ENCODE peak calls at places on chromosome 18, in six cellular contexts. One of them, this sample, is unnamed.

GRCh38 chr18:45590060-45590537 is 25.2 kb upstream of the SLC14A2 start:
- DNase-seq in endodermal cell: peak
- DNase-seq in Panc1: no peak
- DNase-seq in pancreas: no peak
- DNase-seq in naive thymus-derived CD4-positive, alpha-beta T cell: no peak
- DNase-seq in left ventricle myocardium inferior: no peak
- DNase-seq in this sample: peak

GRCh38 chr18:21183670-21184069 is 58.4 kb upstream of the GREB1L start:
- DNase-seq in endodermal cell: no peak
- DNase-seq in Panc1: no peak
- DNase-seq in pancreas: no peak
- DNase-seq in naive thymus-derived CD4-positive, alpha-beta T cell: no peak
- DNase-seq in left ventricle myocardium inferior: no peak
- DNase-seq in this sample: no peak

GRCh38 chr18:57889841-57890240 is 86.7 kb upstream of the ATP8B1 start:
- DNase-seq in endodermal cell: no peak
- DNase-seq in Panc1: no peak
- DNase-seq in pancreas: no peak
- DNase-seq in naive thymus-derived CD4-positive, alpha-beta T cell: no peak
- DNase-seq in left ventricle myocardium inferior: no peak
- DNase-seq in this sample: peak

GRCh38 chr18:70221156-70221910 is 15.8 kb upstream of the RTTN start:
- DNase-seq in endodermal cell: peak
- DNase-seq in Panc1: no peak
- DNase-seq in pancreas: no peak
- DNase-seq in naive thymus-derived CD4-positive, alpha-beta T cell: no peak
- DNase-seq in left ventricle myocardium inferior: no peak
- DNase-seq in this sample: peak

GRCh38 chr18:6959110-6959509 is 158.5 kb downstream of the LAMA1 start:
- DNase-seq in endodermal cell: no peak
- DNase-seq in Panc1: no peak
- DNase-seq in pancreas: no peak
- DNase-seq in naive thymus-derived CD4-positive, alpha-beta T cell: no peak
- DNase-seq in left ventricle myocardium inferior: no peak
- DNase-seq in this sample: no peak

GRCh38 chr18:42268793-42269192 is 313.8 kb downstream of the PIK3C3 start:
- DNase-seq in endodermal cell: no peak
- DNase-seq in Panc1: no peak
- DNase-seq in pancreas: no peak
- DNase-seq in naive thymus-derived CD4-positive, alpha-beta T cell: no peak
- DNase-seq in left ventricle myocardium inferior: no peak
- DNase-seq in this sample: no peak

GRCh38 chr18:79785831-79786230 is 11.9 kb upstream of the KCNG2 start:
- DNase-seq in endodermal cell: no peak
- DNase-seq in Panc1: no peak
- DNase-seq in pancreas: no peak
- DNase-seq in naive thymus-derived CD4-positive, alpha-beta T cell: no peak
- DNase-seq in left ventricle myocardium inferior: no peak
- DNase-seq in this sample: no peak

GRCh38 chr18:53745228-53745967 is 479.1 kb downstream of the MBD2 start:
- DNase-seq in endodermal cell: no peak
- DNase-seq in Panc1: no peak
- DNase-seq in pancreas: no peak
- DNase-seq in naive thymus-derived CD4-positive, alpha-beta T cell: no peak
- DNase-seq in left ventricle myocardium inferior: no peak
- DNase-seq in this sample: peak

GRCh38 chr18:11392292-11392691 is 217.1 kb upstream of the SLC35G4 start:
- DNase-seq in endodermal cell: peak
- DNase-seq in Panc1: no peak
- DNase-seq in pancreas: no peak
- DNase-seq in naive thymus-derived CD4-positive, alpha-beta T cell: no peak
- DNase-seq in left ventricle myocardium inferior: no peak
- DNase-seq in this sample: peak

DNA sequence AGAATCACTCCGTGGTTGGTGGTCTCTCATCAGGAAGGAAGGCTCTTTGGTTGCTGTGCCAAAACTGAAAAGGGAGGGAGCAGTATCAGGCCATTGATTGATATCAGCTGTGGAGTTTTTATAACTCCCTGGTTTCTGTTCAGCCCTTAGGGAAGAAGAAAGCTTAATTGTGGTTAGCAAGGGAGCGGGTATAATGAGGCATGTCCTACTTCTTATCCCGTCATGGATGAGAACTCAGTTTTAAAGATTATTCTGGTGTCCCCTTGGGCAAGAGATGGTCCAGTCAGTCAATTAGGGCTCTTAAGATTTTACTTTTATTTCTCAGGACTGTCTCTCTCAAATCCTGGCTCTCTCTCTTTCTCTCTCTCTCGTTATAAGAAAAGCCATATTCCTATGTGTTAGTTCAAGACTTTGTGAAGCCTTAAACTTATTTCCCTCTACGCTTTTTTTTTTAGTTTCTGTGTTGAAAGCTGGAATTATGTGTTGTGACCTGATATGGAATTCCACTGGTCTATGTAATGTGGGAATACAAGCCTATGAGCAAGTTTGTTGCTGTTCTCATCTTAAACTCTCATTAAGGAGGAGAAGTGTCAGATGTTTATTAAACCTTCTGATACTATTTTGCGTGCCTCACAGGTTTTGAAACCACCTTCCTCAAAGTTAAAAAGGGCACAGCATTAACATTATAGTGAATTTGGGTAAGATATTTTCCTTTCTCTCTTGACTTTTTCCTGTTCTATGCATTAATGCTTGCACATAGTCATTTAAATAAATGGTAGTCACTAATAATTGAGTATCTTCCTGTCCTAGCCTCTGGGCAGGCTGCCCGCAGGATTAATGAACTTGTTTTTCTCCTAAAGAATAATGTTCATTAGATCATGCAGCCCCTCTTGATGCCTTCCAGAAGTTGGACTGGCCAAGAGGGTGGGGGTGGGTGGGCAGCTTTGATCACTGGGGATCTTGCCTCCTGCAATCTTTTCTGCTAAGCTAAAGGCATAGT is 514.2 kb upstream of the CDH2 start:
- DNase-seq in endodermal cell: no peak
- DNase-seq in Panc1: no peak
- DNase-seq in pancreas: no peak
- DNase-seq in naive thymus-derived CD4-positive, alpha-beta T cell: no peak
- DNase-seq in left ventricle myocardium inferior: no peak
- DNase-seq in this sample: no peak
- H3K27ac ChIP-seq in endodermal cell: no peak
- H3K27ac ChIP-seq in Panc1: no peak
- H3K27ac ChIP-seq in pancreas: no peak
- H3K27ac ChIP-seq in naive thymus-derived CD4-positive, alpha-beta T cell: no peak
- H3K27ac ChIP-seq in left ventricle myocardium inferior: no peak
- H3K27ac ChIP-seq in this sample: no peak

DNA sequence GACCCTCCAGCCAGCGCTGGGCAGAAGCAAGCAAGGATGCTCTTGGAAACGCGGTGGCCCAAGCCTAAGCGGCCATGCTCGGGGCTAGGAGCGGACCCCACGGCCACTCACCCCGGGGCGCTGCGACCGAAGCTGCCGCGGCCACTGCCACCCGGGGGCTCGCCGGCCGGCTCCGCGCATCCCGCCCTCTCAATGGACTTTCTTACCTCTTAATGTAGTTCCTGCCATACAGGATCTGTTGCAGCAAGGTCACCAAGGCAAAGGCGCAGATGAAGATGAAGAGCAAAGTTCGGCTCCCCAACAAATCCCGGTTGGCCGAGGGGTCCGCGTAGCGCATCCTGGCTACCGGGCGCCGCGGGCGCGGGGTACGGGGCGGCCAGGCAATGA is 688 bp downstream of the ST8SIA5 start:
- DNase-seq in endodermal cell: peak
- DNase-seq in Panc1: no peak
- DNase-seq in pancreas: no peak
- DNase-seq in naive thymus-derived CD4-positive, alpha-beta T cell: no peak
- DNase-seq in left ventricle myocardium inferior: no peak
- DNase-seq in this sample: no peak
- H3K4me3 ChIP-seq in endodermal cell: no peak
- H3K4me3 ChIP-seq in Panc1: no peak
- H3K4me3 ChIP-seq in pancreas: no peak
- H3K4me3 ChIP-seq in naive thymus-derived CD4-positive, alpha-beta T cell: no peak
- H3K4me3 ChIP-seq in left ventricle myocardium inferior: peak
- H3K4me3 ChIP-seq in this sample: peak

GRCh38 chr18:36769611-36770314 is 59.0 kb downstream of the TPGS2 start:
- DNase-seq in endodermal cell: peak
- DNase-seq in Panc1: no peak
- DNase-seq in pancreas: peak
- DNase-seq in naive thymus-derived CD4-positive, alpha-beta T cell: no peak
- DNase-seq in left ventricle myocardium inferior: no peak
- DNase-seq in this sample: peak
- H3K27ac ChIP-seq in endodermal cell: no peak
- H3K27ac ChIP-seq in Panc1: no peak
- H3K27ac ChIP-seq in pancreas: no peak
- H3K27ac ChIP-seq in naive thymus-derived CD4-positive, alpha-beta T cell: no peak
- H3K27ac ChIP-seq in left ventricle myocardium inferior: no peak
- H3K27ac ChIP-seq in this sample: no peak

GRCh38 chr18:43933177-43933576 is 655.9 kb upstream of the SYT4 start:
- DNase-seq in endodermal cell: no peak
- DNase-seq in Panc1: no peak
- DNase-seq in pancreas: no peak
- DNase-seq in naive thymus-derived CD4-positive, alpha-beta T cell: no peak
- DNase-seq in left ventricle myocardium inferior: no peak
- DNase-seq in this sample: no peak

GRCh38 chr18:43931439-43931838 is 654.1 kb upstream of the SYT4 start:
- DNase-seq in endodermal cell: no peak
- DNase-seq in Panc1: no peak
- DNase-seq in pancreas: no peak
- DNase-seq in naive thymus-derived CD4-positive, alpha-beta T cell: no peak
- DNase-seq in left ventricle myocardium inferior: no peak
- DNase-seq in this sample: no peak

GRCh38 chr18:43935051-43935412 is 657.7 kb upstream of the SYT4 start:
- DNase-seq in endodermal cell: no peak
- DNase-seq in Panc1: no peak
- DNase-seq in pancreas: no peak
- DNase-seq in naive thymus-derived CD4-positive, alpha-beta T cell: no peak
- DNase-seq in left ventricle myocardium inferior: no peak
- DNase-seq in this sample: peak

GRCh38 chr18:43934322-43935050 is 657.2 kb upstream of the SYT4 start:
- DNase-seq in endodermal cell: no peak
- DNase-seq in Panc1: no peak
- DNase-seq in pancreas: no peak
- DNase-seq in naive thymus-derived CD4-positive, alpha-beta T cell: no peak
- DNase-seq in left ventricle myocardium inferior: no peak
- DNase-seq in this sample: no peak

GRCh38 chr18:43932140-43932539 is 654.9 kb upstream of the SYT4 start:
- DNase-seq in endodermal cell: no peak
- DNase-seq in Panc1: no peak
- DNase-seq in pancreas: no peak
- DNase-seq in naive thymus-derived CD4-positive, alpha-beta T cell: no peak
- DNase-seq in left ventricle myocardium inferior: no peak
- DNase-seq in this sample: no peak
- H3K4me3 ChIP-seq in endodermal cell: no peak
- H3K4me3 ChIP-seq in Panc1: no peak
- H3K4me3 ChIP-seq in pancreas: no peak
- H3K4me3 ChIP-seq in naive thymus-derived CD4-positive, alpha-beta T cell: no peak
- H3K4me3 ChIP-seq in left ventricle myocardium inferior: no peak
- H3K4me3 ChIP-seq in this sample: no peak

GRCh38 chr18:23244431-23244830 is 109.1 kb downstream of the CABLES1 start:
- DNase-seq in endodermal cell: no peak
- DNase-seq in Panc1: no peak
- DNase-seq in pancreas: no peak
- DNase-seq in naive thymus-derived CD4-positive, alpha-beta T cell: no peak
- DNase-seq in left ventricle myocardium inferior: no peak
- DNase-seq in this sample: peak

GRCh38 chr18:23245461-23245860 is 110.2 kb downstream of the CABLES1 start:
- DNase-seq in endodermal cell: no peak
- DNase-seq in Panc1: no peak
- DNase-seq in pancreas: no peak
- DNase-seq in naive thymus-derived CD4-positive, alpha-beta T cell: no peak
- DNase-seq in left ventricle myocardium inferior: no peak
- DNase-seq in this sample: no peak

GRCh38 chr18:23240609-23240930 is 105.3 kb downstream of the CABLES1 start:
- DNase-seq in endodermal cell: peak
- DNase-seq in Panc1: no peak
- DNase-seq in pancreas: no peak
- DNase-seq in naive thymus-derived CD4-positive, alpha-beta T cell: no peak
- DNase-seq in left ventricle myocardium inferior: no peak
- DNase-seq in this sample: no peak

GRCh38 chr18:23239885-23240608 is 104.8 kb downstream of the CABLES1 start:
- DNase-seq in endodermal cell: no peak
- DNase-seq in Panc1: no peak
- DNase-seq in pancreas: no peak
- DNase-seq in naive thymus-derived CD4-positive, alpha-beta T cell: no peak
- DNase-seq in left ventricle myocardium inferior: no peak
- DNase-seq in this sample: no peak

DNA sequence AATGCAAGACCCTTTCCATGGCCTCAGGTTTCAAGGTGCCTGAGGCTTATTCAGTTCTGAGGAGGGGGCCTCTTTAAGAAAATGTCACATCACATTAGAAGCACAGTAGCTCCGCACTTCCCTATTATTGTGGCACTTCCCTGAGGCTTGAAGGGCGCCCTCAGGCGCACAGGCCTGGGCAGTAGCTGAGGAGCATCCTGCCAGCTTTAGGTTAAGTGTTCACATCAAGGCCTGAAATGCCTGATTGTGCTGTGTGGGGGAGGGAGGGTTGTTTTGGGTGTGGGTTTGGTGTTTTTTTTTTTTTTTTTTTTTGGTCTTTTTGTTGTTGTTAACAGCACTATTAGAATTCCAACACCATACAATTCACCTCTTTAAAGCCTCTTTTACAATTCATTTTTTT is 107.9 kb downstream of the CABLES1 start:
- DNase-seq in endodermal cell: peak
- DNase-seq in Panc1: no peak
- DNase-seq in pancreas: no peak
- DNase-seq in naive thymus-derived CD4-positive, alpha-beta T cell: no peak
- DNase-seq in left ventricle myocardium inferior: no peak
- DNase-seq in this sample: no peak
- H3K27ac ChIP-seq in endodermal cell: no peak
- H3K27ac ChIP-seq in Panc1: no peak
- H3K27ac ChIP-seq in pancreas: no peak
- H3K27ac ChIP-seq in naive thymus-derived CD4-positive, alpha-beta T cell: no peak
- H3K27ac ChIP-seq in left ventricle myocardium inferior: no peak
- H3K27ac ChIP-seq in this sample: no peak

DNA sequence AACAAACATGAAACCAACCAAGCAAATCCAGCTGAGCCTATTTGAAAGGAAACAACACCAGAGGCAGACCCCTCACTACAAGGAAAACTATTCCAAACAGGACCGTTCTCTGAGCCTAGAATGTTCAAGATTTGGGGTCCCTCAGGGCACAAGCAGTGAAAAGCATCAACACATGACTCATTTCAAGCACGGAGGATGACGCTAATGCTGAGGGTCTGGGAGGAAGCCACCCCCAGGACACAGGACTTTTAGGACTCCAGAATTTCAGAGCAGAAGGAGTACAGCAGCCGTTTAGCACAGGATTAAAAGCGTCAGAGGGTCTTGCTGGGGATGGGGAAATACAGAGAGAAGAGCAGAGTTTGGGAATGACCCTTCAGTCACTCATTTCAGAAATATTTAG is 168.9 kb downstream of the DLGAP1 start:
- DNase-seq in endodermal cell: no peak
- DNase-seq in Panc1: no peak
- DNase-seq in pancreas: no peak
- DNase-seq in naive thymus-derived CD4-positive, alpha-beta T cell: no peak
- DNase-seq in left ventricle myocardium inferior: no peak
- DNase-seq in this sample: no peak
- H3K4me3 ChIP-seq in endodermal cell: no peak
- H3K4me3 ChIP-seq in Panc1: no peak
- H3K4me3 ChIP-seq in pancreas: no peak
- H3K4me3 ChIP-seq in naive thymus-derived CD4-positive, alpha-beta T cell: no peak
- H3K4me3 ChIP-seq in left ventricle myocardium inferior: no peak
- H3K4me3 ChIP-seq in this sample: no peak